ENCODE peak calls at places on chromosomes 12 and 14, in eight cellular contexts. F, U, W, S, V, J, C and G are unnamed samples.

GRCh38 chr12:46752396-46752795 is 73.4 kb downstream of the SLC38A4 start:
- DNase-seq in J (no peak), C (no peak), U (no peak), F (no peak), S (no peak), V (no peak), W (no peak), G (no peak)

GRCh38 chr12:214005-214736 is at the start of gene SLC6A12:
- DNase-seq in W (no peak), J (no peak), F (no peak), S (no peak), C (no peak), U (no peak), V (no peak), G (no peak)

GRCh38 chr14:103401223-103402214 is 16.3 kb downstream of the MARK3 start:
- DNase-seq in C (peak; percentile 75), S (no peak), V (peak; percentile 61), J (peak; percentile 62), U (no peak), W (no peak), F (no peak), G (no peak)

GRCh38 chr12:71755146-71755892 is 656 bp downstream of the RAB21 start:
- DNase-seq in S (peak; percentile 59), F (peak; percentile 24), C (peak; percentile 56), W (peak; percentile 63), J (peak; percentile 24), V (peak; percentile 23), U (peak; percentile 81), G (peak; percentile 71)

GRCh38 chr12:56645201-56645716 is 525 bp downstream of the ATP5F1B start:
- DNase-seq in W (no peak), S (no peak), U (peak; percentile 76), F (no peak), J (no peak), C (no peak), V (no peak), G (peak; percentile 18)

GRCh38 chr12:42482820-42483533 is 106.6 kb downstream of the PRICKLE1 start:
- DNase-seq in F (no peak), V (no peak), J (no peak), C (peak; percentile 76), S (peak; percentile 20), U (peak; percentile 68), W (peak; percentile 70), G (peak; percentile 81)

GRCh38 chr12:125403145-125403789 is 338.0 kb downstream of the AACS start:
- DNase-seq in C (peak; percentile 12), W (no peak), V (no peak), J (no peak), S (no peak), F (no peak), U (no peak), G (no peak)

GRCh38 chr12:49301759-49302158 is 6.8 kb downstream of the PRPH start:
- DNase-seq in F (no peak), C (no peak), J (no peak), W (no peak), V (no peak), U (no peak), S (no peak), G (peak; percentile 28)

GRCh38 chr14:103727313-103728000 is 11.8 kb downstream of the ZFYVE21 start:
- DNase-seq in J (no peak), C (no peak), F (no peak), V (no peak), S (no peak), W (no peak), U (no peak), G (no peak)

GRCh38 chr12:95326855-95327254 is 109.2 kb downstream of the VEZT start:
- DNase-seq in V (no peak), J (no peak), U (no peak), W (no peak), C (no peak), S (no peak), F (no peak), G (no peak)

GRCh38 chr12:93167841-93168492 is 209.8 kb upstream of the NUDT4 start:
- DNase-seq in V (no peak), U (no peak), C (no peak), F (no peak), J (no peak), S (no peak), W (peak; percentile 40), G (peak; percentile 48)

GRCh38 chr12:74292351-74293194 is 245.1 kb upstream of the ATXN7L3B start:
- DNase-seq in V (no peak), U (no peak), J (no peak), W (no peak), C (no peak), S (no peak), F (no peak), G (no peak)

GRCh38 chr12:117552971-117553370 is 191.5 kb upstream of the NOS1 start:
- DNase-seq in U (peak; percentile 55), V (no peak), W (no peak), S (no peak), C (no peak), J (no peak), F (no peak), G (no peak)

GRCh38 chr12:52009081-52009751 is 2.5 kb downstream of the TAMALIN start:
- DNase-seq in J (no peak), U (no peak), W (no peak), C (no peak), V (no peak), S (no peak), F (no peak), G (no peak)

GRCh38 chr14:91300283-91300841 is 55.9 kb upstream of the GPR68 start:
- DNase-seq in W (no peak), F (no peak), C (no peak), J (no peak), U (no peak), S (no peak), V (no peak), G (no peak)

GRCh38 chr12:104465379-104465778 is 8.6 kb downstream of the CHST11 start:
- DNase-seq in F (no peak), V (no peak), S (no peak), J (no peak), U (no peak), W (no peak), C (no peak), G (no peak)

GRCh38 chr12:10557329-10557728 is 51.6 kb downstream of the EIF2S3B start:
- DNase-seq in V (no peak), F (no peak), C (no peak), U (no peak), S (no peak), W (no peak), J (no peak), G (no peak)

GRCh38 chr12:6765634-6766581 is at the start of gene PTMS:
- DNase-seq in C (peak; percentile 83), W (peak; percentile 42), J (peak; percentile 75), U (peak; percentile 88), V (peak; percentile 73), F (no peak), S (no peak), G (peak; percentile 66)

GRCh38 chr12:124683330-124683662 is 115.9 kb upstream of the NCOR2 start:
- DNase-seq in C (no peak), S (no peak), W (no peak), J (no peak), V (no peak), F (no peak), U (no peak), G (no peak)

GRCh38 chr14:76584271-76584702 is 177.0 kb upstream of the VASH1 start:
- DNase-seq in C (no peak), F (no peak), J (no peak), W (no peak), V (no peak), U (peak; percentile 51), S (no peak), G (no peak)

GRCh38 chr12:109721276-109721675 is 7.7 kb downstream of the FAM222A start:
- DNase-seq in F (no peak), S (no peak), W (no peak), U (peak; percentile 94), J (no peak), C (no peak), V (no peak), G (no peak)

GRCh38 chr12:116674643-116675183 is 63.2 kb downstream of the SPRING1 start:
- DNase-seq in S (no peak), F (no peak), J (no peak), U (no peak), C (no peak), W (no peak), V (no peak), G (no peak)

GRCh38 chr14:24172261-24172860 is 481 bp downstream of the REC8 start:
- DNase-seq in C (no peak), J (no peak), V (no peak), F (no peak), W (no peak), U (no peak), S (no peak), G (no peak)

GRCh38 chr12:129102233-129102632 is 249.0 kb downstream of the GLT1D1 start:
- DNase-seq in W (no peak), S (no peak), V (no peak), U (no peak), F (no peak), J (no peak), C (no peak), G (no peak)

GRCh38 chr12:55957106-55957859 is 8.6 kb downstream of the PMEL start:
- DNase-seq in C (no peak), U (no peak), W (no peak), F (no peak), V (no peak), S (no peak), J (no peak), G (no peak)

GRCh38 chr12:85623726-85624125 is 212.5 kb downstream of the RASSF9 start:
- DNase-seq in J (no peak), V (no peak), S (no peak), F (no peak), W (no peak), C (no peak), U (no peak), G (no peak)

GRCh38 chr12:31922341-31923062 is 36.7 kb upstream of the RESF1 start:
- DNase-seq in V (no peak), J (no peak), U (no peak), C (no peak), W (no peak), S (no peak), F (no peak), G (no peak)

GRCh38 chr12:108570743-108571603 is 8.6 kb downstream of the ISCU start:
- DNase-seq in J (no peak), C (peak; percentile 51), V (no peak), U (peak; percentile 46), S (no peak), F (no peak), W (no peak), G (no peak)